ENCODE peak calls at places on chromosomes 2 and 18, in nine cellular contexts. S is fibroblast of lung; E is left ventricle myocardium inferior; G is HCT116; B is Caco-2; Z is IMR-90; D is colonic mucosa; I is A673; J is CD8-positive, alpha-beta T cell. U is an unnamed sample.

GRCh38 chr18:10449396-10449795 is 5.0 kb upstream of the APCDD1 start:
- DNase-seq in S (peak; percentile 60), E (no peak), G (no peak), B (no peak), Z (peak; percentile 62), D (no peak), I (no peak), J (no peak), U (peak; percentile 9)

GRCh38 chr18:73408434-73408833 is 540.6 kb upstream of the NETO1 start:
- DNase-seq in S (no peak), E (no peak), G (no peak), B (no peak), Z (peak; percentile 17), D (no peak), I (no peak), J (no peak), U (no peak)

GRCh38 chr2:171348056-171348455 is 85.7 kb downstream of the METTL8 start:
- DNase-seq in S (no peak), E (no peak), G (no peak), B (no peak), Z (peak; percentile 10), D (no peak), I (no peak), J (no peak), U (no peak)

GRCh38 chr18:57331718-57332117 is 20.6 kb upstream of the ST8SIA3 start:
- DNase-seq in S (no peak), E (no peak), G (no peak), B (no peak), Z (no peak), D (no peak), I (no peak), J (no peak), U (no peak)

GRCh38 chr2:62845256-62845655 is 139.7 kb downstream of the EHBP1 start:
- DNase-seq in S (no peak), E (no peak), G (no peak), B (no peak), Z (no peak), D (no peak), I (no peak), J (no peak), U (no peak)

GRCh38 chr2:212135739-212136138 is 402.9 kb downstream of the ERBB4 start:
- DNase-seq in S (no peak), E (no peak), G (no peak), B (no peak), Z (peak; percentile 38), D (no peak), I (peak; percentile 61), J (no peak), U (no peak)

GRCh38 chr2:42196403-42197267 is 27.5 kb downstream of the EML4 start:
- DNase-seq in S (peak; percentile 74), E (no peak), G (peak; percentile 22), B (peak; percentile 68), Z (peak; percentile 58), D (peak; percentile 76), I (peak; percentile 84), J (peak; percentile 15), U (no peak)

GRCh38 chr2:162245737-162246136 is 2.5 kb upstream of the FAP start:
- DNase-seq in S (peak; percentile 45), E (no peak), G (no peak), B (no peak), Z (peak; percentile 73), D (no peak), I (no peak), J (no peak), U (peak; percentile 82)

GRCh38 chr2:54041135-54041534 is 70.3 kb upstream of the PSME4 start:
- DNase-seq in S (no peak), E (no peak), G (no peak), B (no peak), Z (no peak), D (no peak), I (no peak), J (no peak), U (no peak)

GRCh38 chr2:171956135-171956830 is 34.0 kb downstream of the HAT1 start:
- DNase-seq in S (peak; percentile 12), E (no peak), G (no peak), B (no peak), Z (no peak), D (no peak), I (peak; percentile 12), J (no peak), U (no peak)

GRCh38 chr18:448116-448515 is 52.4 kb downstream of the COLEC12 start:
- DNase-seq in S (no peak), E (no peak), G (no peak), B (no peak), Z (peak; percentile 22), D (no peak), I (no peak), J (no peak), U (no peak)

GRCh38 chr2:230179907-230180306 is 39.9 kb downstream of the SP110 start:
- DNase-seq in S (no peak), E (no peak), G (no peak), B (no peak), Z (no peak), D (no peak), I (no peak), J (no peak), U (no peak)

GRCh38 chr2:11750917-11751316 is 4.5 kb downstream of the LPIN1 start:
- DNase-seq in S (no peak), E (no peak), G (no peak), B (no peak), Z (no peak), D (no peak), I (no peak), J (no peak), U (no peak)

GRCh38 chr2:40400336-40400953 is 51.4 kb downstream of the SLC8A1 start:
- DNase-seq in S (peak; percentile 38), E (no peak), G (no peak), B (no peak), Z (no peak), D (no peak), I (peak; percentile 1), J (no peak), U (no peak)

GRCh38 chr18:29823671-29824070 is 1218.9 kb downstream of the DSC3 start:
- DNase-seq in S (no peak), E (no peak), G (no peak), B (no peak), Z (no peak), D (no peak), I (no peak), J (no peak), U (no peak)

GRCh38 chr2:84077504-84077903 is 381.6 kb downstream of the SUCLG1 start:
- DNase-seq in S (peak; percentile 0), E (no peak), G (peak; percentile 16), B (no peak), Z (no peak), D (peak; percentile 25), I (peak; percentile 41), J (no peak), U (no peak)
- TF ChIP-seq CTCF in S (no peak), E (no peak), G (peak; percentile 53), B (peak; percentile 39), Z (peak; percentile 35), D (peak; percentile 44), I (peak; percentile 64), J (no peak), U (peak; percentile 27)

GRCh38 chr2:112075490-112076260 is 20.6 kb downstream of the TMEM87B start:
- DNase-seq in S (no peak), E (no peak), G (no peak), B (no peak), Z (peak; percentile 29), D (no peak), I (no peak), J (no peak), U (no peak)

GRCh38 chr2:112077814-112078213 is 22.7 kb downstream of the TMEM87B start:
- DNase-seq in S (no peak), E (no peak), G (no peak), B (no peak), Z (no peak), D (no peak), I (peak; percentile 61), J (no peak), U (no peak)

GRCh38 chr2:112074506-112074905 is 19.4 kb downstream of the TMEM87B start:
- DNase-seq in S (no peak), E (no peak), G (no peak), B (no peak), Z (peak; percentile 40), D (no peak), I (no peak), J (no peak), U (no peak)

GRCh38 chr2:112073875-112074274 is 18.8 kb downstream of the TMEM87B start:
- DNase-seq in S (no peak), E (no peak), G (no peak), B (no peak), Z (peak; percentile 33), D (no peak), I (no peak), J (no peak), U (no peak)
- H3K36me3 ChIP-seq in S (peaks cover 4% of the 10 kb centered on the region), E (peaks cover 56% of the 10 kb centered on the region), G (peaks cover 4% of the 10 kb centered on the region), B (peaks cover 4% of the 10 kb centered on the region), Z (peaks cover 17% of the 10 kb centered on the region), D (peaks cover 6% of the 10 kb centered on the region), I (peaks cover 30% of the 10 kb centered on the region), J (peaks cover 13% of the 10 kb centered on the region), U (peaks cover 6% of the 10 kb centered on the region)

GRCh38 chr2:239817011-239817490 is 208.1 kb downstream of the NDUFA10 start:
- DNase-seq in S (no peak), E (no peak), G (no peak), B (no peak), Z (no peak), D (no peak), I (no peak), J (no peak), U (no peak)

GRCh38 chr2:239818531-239819011 is 206.6 kb downstream of the NDUFA10 start:
- DNase-seq in S (no peak), E (no peak), G (no peak), B (no peak), Z (no peak), D (no peak), I (no peak), J (no peak), U (no peak)

GRCh38 chr2:239819091-239819973 is 205.8 kb downstream of the NDUFA10 start:
- DNase-seq in S (no peak), E (no peak), G (no peak), B (no peak), Z (no peak), D (no peak), I (no peak), J (no peak), U (no peak)

GRCh38 chr2:239816571-239816970 is 208.6 kb downstream of the NDUFA10 start:
- DNase-seq in S (no peak), E (no peak), G (no peak), B (no peak), Z (no peak), D (no peak), I (no peak), J (no peak), U (no peak)

DNA sequence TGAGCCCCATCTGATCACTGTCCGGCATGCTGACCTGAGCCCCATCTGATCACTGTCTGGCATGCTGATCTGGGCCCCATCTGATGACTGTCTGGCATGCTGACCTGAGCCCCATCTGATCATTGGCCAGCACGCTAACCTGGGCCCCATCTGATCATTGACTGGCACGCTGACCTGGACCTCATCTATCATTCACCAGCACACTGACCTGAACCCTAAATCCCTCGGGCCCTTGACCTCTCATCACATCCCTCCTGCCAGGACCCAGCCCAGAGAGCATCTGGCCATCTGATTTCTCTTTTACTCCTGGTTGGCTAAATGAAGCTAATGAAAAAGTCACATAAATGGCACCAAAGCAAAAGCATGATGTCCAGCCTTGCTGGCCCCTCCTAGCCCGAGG is 207.1 kb downstream of the NDUFA10 start:
- DNase-seq in S (no peak), E (no peak), G (no peak), B (no peak), Z (no peak), D (no peak), I (no peak), J (no peak), U (no peak)
- H3K27me3 ChIP-seq in S (no peaks in the 10 kb centered on the region), E (peaks cover 80% of the 10 kb centered on the region), G (peaks cover 21% of the 10 kb centered on the region), B (no peaks in the 10 kb centered on the region), Z (no peaks in the 10 kb centered on the region), D (no peaks in the 10 kb centered on the region), I (no peaks in the 10 kb centered on the region), J (no peaks in the 10 kb centered on the region), U (no peaks in the 10 kb centered on the region)

GRCh38 chr2:188076149-188077056 is 215.3 kb upstream of the GULP1 start:
- DNase-seq in S (peak; percentile 15), E (no peak), G (no peak), B (no peak), Z (peak; percentile 1), D (no peak), I (no peak), J (no peak), U (no peak)
- TF ChIP-seq CTCF in S (no peak), E (no peak), G (no peak), B (no peak), Z (no peak), D (no peak), I (no peak), J (no peak), U (no peak)

U was measured in BJ.